ENCODE peak calls at places on chromosomes 12 and 14, in nine cellular contexts. E, B, Z, G, Y, T, J, H and N are unnamed samples.

GRCh38 chr14:105979446-105979845 is 453.1 kb downstream of the TMEM121 start:
- DNase-seq in E (no peak), B (no peak), Z (no peak), G (no peak), Y (no peak), T (no peak), J (no peak), H (no peak), N (no peak)

GRCh38 chr12:111025301-111025700 is 104.9 kb upstream of the MYL2 start:
- DNase-seq in E (no peak), B (no peak), Z (no peak), G (no peak), Y (no peak), T (no peak), J (no peak), H (no peak), N (no peak)

GRCh38 chr12:52006726-52007157 is at the start of gene TAMALIN:
- DNase-seq in E (no peak), B (peak), Z (peak), G (peak), Y (peak), T (peak), J (no peak), H (peak), N (peak)

GRCh38 chr12:124453419-124454351 is 113.7 kb downstream of the NCOR2 start:
- DNase-seq in E (peak), B (peak), Z (peak), G (peak), Y (no peak), T (peak), J (no peak), H (peak), N (peak)

GRCh38 chr14:31990959-31991541 is 86.1 kb upstream of the ARHGAP5 start:
- DNase-seq in E (no peak), B (no peak), Z (no peak), G (no peak), Y (no peak), T (no peak), J (no peak), H (peak), N (no peak)

GRCh38 chr14:100440207-100440631 is 117.1 kb downstream of the SLC25A47 start:
- DNase-seq in E (peak), B (peak), Z (peak), G (peak), Y (peak), T (peak), J (peak), H (peak), N (no peak)

GRCh38 chr12:94972795-94973194 is 30.7 kb downstream of the NDUFA12 start:
- DNase-seq in E (no peak), B (no peak), Z (no peak), G (no peak), Y (no peak), T (no peak), J (no peak), H (no peak), N (no peak)

GRCh38 chr14:105864116-105864515 is 337.7 kb downstream of the TMEM121 start:
- DNase-seq in E (no peak), B (no peak), Z (no peak), G (peak), Y (no peak), T (peak), J (no peak), H (no peak), N (no peak)

GRCh38 chr14:74313601-74314000 is 10.9 kb upstream of the ABCD4 start:
- DNase-seq in E (no peak), B (no peak), Z (no peak), G (no peak), Y (no peak), T (no peak), J (no peak), H (no peak), N (no peak)